ENCODE peak calls at places on chromosome 4, in six cellular contexts. Q is RWPE2, A is SW 1271, W is NCI-H1930, D is fibroblast of gingiva, F is substantia nigra. X is an unnamed sample.
A peak's percentile ranks its signal among the peaks of the same experiment; 100 is the strongest.

GRCh38 chr4:101843054-101843453 is 52.5 kb downstream of the BANK1 start:
- DNase-seq in Q (no peak), A (no peak), W (no peak), D (no peak), F (no peak), X (no peak)

GRCh38 chr4:123340381-123340701 is 56.3 kb upstream of the SPRY1 start:
- DNase-seq in Q (no peak), A (peak; percentile 8), W (no peak), D (peak; percentile 84), F (no peak), X (no peak)

GRCh38 chr4:11230888-11231287 is 197.8 kb downstream of the HS3ST1 start:
- DNase-seq in Q (no peak), A (no peak), W (no peak), D (no peak), F (no peak), X (no peak)

GRCh38 chr4:139014391-139015268 is 951 bp upstream of the NOCT start:
- DNase-seq in Q (no peak), A (peak; percentile 93), W (no peak), D (peak; percentile 76), F (no peak), X (no peak)

GRCh38 chr4:172758586-172759340 is 409.8 kb upstream of the GALNT7 start:
- DNase-seq in Q (no peak), A (peak; percentile 7), W (no peak), D (peak; percentile 44), F (no peak), X (no peak)

GRCh38 chr4:121485190-121485804 is 104.5 kb upstream of the QRFPR start:
- DNase-seq in Q (no peak), A (no peak), W (no peak), D (no peak), F (no peak), X (peak; percentile 15)

GRCh38 chr4:88613417-88613875 is 21.2 kb downstream of the HERC3 start:
- DNase-seq in Q (no peak), A (peak; percentile 5), W (no peak), D (no peak), F (no peak), X (peak; percentile 58)

GRCh38 chr4:138259801-138260200 is 17.7 kb upstream of the SLC7A11 start:
- DNase-seq in Q (no peak), A (peak; percentile 26), W (no peak), D (no peak), F (no peak), X (no peak)

X was measured in CD8-positive, alpha-beta T cell.